ENCODE peak calls at places on chromosomes 2 and 18, in six cellular contexts. Y is pancreas, X is activated B cell treated with CpG ODN at 0.5 μM for 24 hours, J is uterus, G is HFFc6, O is fibroblast of mammary gland. L is an unnamed sample.

GRCh38 chr18:23995180-23995579 is 19.4 kb upstream of the TTC39C start:
- DNase-seq in Y (no peak), X (no peak), J (no peak), G (no peak), O (no peak), L (no peak)

GRCh38 chr2:240618776-240619175 is 6.5 kb upstream of the GPR35 start:
- DNase-seq in Y (no peak), X (no peak), J (no peak), G (no peak), O (no peak), L (no peak)

GRCh38 chr2:173462908-173463840 is 108.5 kb downstream of the CDCA7 start:
- DNase-seq in Y (no peak), X (no peak), J (no peak), G (no peak), O (no peak), L (no peak)

GRCh38 chr2:60958361-60958760 is 59.2 kb upstream of the PEX13 start:
- DNase-seq in Y (no peak), X (no peak), J (no peak), G (peak; percentile 39), O (peak; percentile 52), L (no peak)

GRCh38 chr2:157508676-157509075 is 64.8 kb upstream of the CYTIP start:
- DNase-seq in Y (no peak), X (no peak), J (no peak), G (no peak), O (no peak), L (no peak)

GRCh38 chr2:178473931-178474330 is 4.5 kb downstream of the FKBP7 start:
- DNase-seq in Y (no peak), X (no peak), J (no peak), G (no peak), O (peak; percentile 26), L (no peak)

GRCh38 chr2:26740890-26741302 is 23.2 kb upstream of the SLC35F6 start:
- DNase-seq in Y (no peak), X (no peak), J (no peak), G (peak; percentile 11), O (no peak), L (no peak)

GRCh38 chr18:31049189-31049588 is 6.6 kb upstream of the DSC3 start:
- DNase-seq in Y (no peak), X (no peak), J (no peak), G (no peak), O (no peak), L (no peak)

GRCh38 chr2:47697000-47697601 is 85.8 kb upstream of the MSH6 start:
- DNase-seq in Y (no peak), X (no peak), J (no peak), G (no peak), O (no peak), L (no peak)

GRCh38 chr2:236703906-236704305 is 134.3 kb downstream of the ACKR3 start:
- DNase-seq in Y (peak; percentile 7), X (no peak), J (no peak), G (no peak), O (no peak), L (no peak)

GRCh38 chr2:120400546-120400945 is 54.6 kb downstream of the INHBB start:
- DNase-seq in Y (no peak), X (peak; percentile 5), J (no peak), G (no peak), O (no peak), L (no peak)

GRCh38 chr2:224252601-224253000 is 149.3 kb downstream of the FAM124B start:
- DNase-seq in Y (no peak), X (no peak), J (no peak), G (peak; percentile 79), O (peak; percentile 91), L (no peak)

GRCh38 chr2:68045337-68045736 is 17.5 kb downstream of the C1D start:
- DNase-seq in Y (no peak), X (no peak), J (no peak), G (peak; percentile 85), O (no peak), L (no peak)

GRCh38 chr18:67243799-67244587 is 272.5 kb downstream of the DSEL start:
- DNase-seq in Y (no peak), X (no peak), J (no peak), G (no peak), O (peak; percentile 30), L (no peak)

GRCh38 chr18:10377956-10378355 is 76.5 kb upstream of the APCDD1 start:
- DNase-seq in Y (no peak), X (no peak), J (no peak), G (peak; percentile 85), O (peak; percentile 15), L (no peak)

GRCh38 chr2:102488063-102488462 is 15.0 kb downstream of the SLC9A4 start:
- DNase-seq in Y (no peak), X (no peak), J (no peak), G (peak; percentile 9), O (peak; percentile 74), L (no peak)

GRCh38 chr2:144083211-144083610 is 436.7 kb downstream of the ZEB2 start:
- DNase-seq in Y (no peak), X (no peak), J (no peak), G (peak; percentile 83), O (peak; percentile 86), L (no peak)

GRCh38 chr18:38575648-38576047 is 1010.0 kb upstream of the CELF4 start:
- DNase-seq in Y (no peak), X (no peak), J (no peak), G (no peak), O (no peak), L (no peak)

GRCh38 chr18:49628993-49629795 is 67.3 kb downstream of the LIPG start:
- DNase-seq in Y (peak; percentile 58), X (no peak), J (no peak), G (no peak), O (no peak), L (no peak)

GRCh38 chr18:59690216-59691045 is 6.8 kb downstream of the CCBE1 start:
- DNase-seq in Y (no peak), X (no peak), J (no peak), G (no peak), O (peak; percentile 45), L (no peak)

GRCh38 chr2:170500770-170501169 is 214.4 kb upstream of the SP5 start:
- DNase-seq in Y (no peak), X (no peak), J (peak; percentile 71), G (no peak), O (peak; percentile 5), L (no peak)

GRCh38 chr18:73908323-73908722 is 239.3 kb downstream of the FBXO15 start:
- DNase-seq in Y (no peak), X (no peak), J (no peak), G (peak; percentile 30), O (peak; percentile 48), L (peak; percentile 60)

DNA sequence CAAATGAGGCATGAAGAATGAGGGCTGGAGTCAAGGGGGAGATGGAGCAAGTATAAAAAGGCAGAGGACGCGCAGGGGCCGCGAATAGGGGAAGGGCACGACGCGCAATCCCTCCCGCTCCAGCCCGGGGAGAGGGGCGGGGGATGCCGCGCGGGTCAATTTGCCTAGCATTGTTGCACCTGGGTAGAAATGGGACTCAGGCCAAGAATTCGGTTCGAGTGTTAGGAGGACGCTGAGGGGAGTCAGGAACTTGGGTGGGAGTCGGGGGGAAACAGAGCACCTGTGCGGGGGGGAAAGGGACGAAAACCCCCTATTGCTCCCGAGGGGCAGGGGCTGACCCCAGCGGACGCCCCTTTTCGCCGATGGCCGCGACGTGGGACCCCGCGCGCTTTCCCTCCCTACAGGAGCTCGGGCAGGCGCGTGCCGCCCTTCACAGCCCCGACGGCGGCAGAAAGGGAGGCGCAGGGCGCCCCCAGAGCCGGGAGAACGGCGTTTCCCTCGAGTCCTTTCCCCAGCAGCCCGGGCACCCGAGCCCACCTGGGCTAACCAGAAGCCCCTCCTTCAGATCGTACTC is 425 bp downstream of the PAIP2B start:
- DNase-seq in Y (peak; percentile 77), X (peak; percentile 46), J (peak; percentile 52), G (no peak), O (no peak), L (no peak)
- TF ChIP-seq CTCF in Y (no peak), X (no peak), J (no peak), G (no peak), O (no peak), L (no peak)

GRCh38 chr2:55581435-55581834 is 36.0 kb downstream of the PPP4R3B start:
- DNase-seq in Y (no peak), X (no peak), J (no peak), G (no peak), O (peak; percentile 36), L (no peak)
- TF ChIP-seq CTCF in Y (no peak), X (no peak), J (no peak), G (peak; percentile 68), O (peak; percentile 35), L (no peak)

GRCh38 chr2:110678457-110679336 is 834 bp upstream of the BUB1 start:
- DNase-seq in Y (no peak), X (peak; percentile 28), J (peak; percentile 25), G (peak; percentile 9), O (no peak), L (no peak)
- TF ChIP-seq CTCF in Y (no peak), X (no peak), J (no peak), G (no peak), O (no peak), L (no peak)

GRCh38 chr2:51649366-51649765 is 617.4 kb upstream of the NRXN1 start:
- DNase-seq in Y (no peak), X (no peak), J (no peak), G (no peak), O (no peak), L (no peak)
- TF ChIP-seq CTCF in Y (no peak), X (no peak), J (no peak), G (peak; percentile 55), O (no peak), L (peak; percentile 35)

DNA sequence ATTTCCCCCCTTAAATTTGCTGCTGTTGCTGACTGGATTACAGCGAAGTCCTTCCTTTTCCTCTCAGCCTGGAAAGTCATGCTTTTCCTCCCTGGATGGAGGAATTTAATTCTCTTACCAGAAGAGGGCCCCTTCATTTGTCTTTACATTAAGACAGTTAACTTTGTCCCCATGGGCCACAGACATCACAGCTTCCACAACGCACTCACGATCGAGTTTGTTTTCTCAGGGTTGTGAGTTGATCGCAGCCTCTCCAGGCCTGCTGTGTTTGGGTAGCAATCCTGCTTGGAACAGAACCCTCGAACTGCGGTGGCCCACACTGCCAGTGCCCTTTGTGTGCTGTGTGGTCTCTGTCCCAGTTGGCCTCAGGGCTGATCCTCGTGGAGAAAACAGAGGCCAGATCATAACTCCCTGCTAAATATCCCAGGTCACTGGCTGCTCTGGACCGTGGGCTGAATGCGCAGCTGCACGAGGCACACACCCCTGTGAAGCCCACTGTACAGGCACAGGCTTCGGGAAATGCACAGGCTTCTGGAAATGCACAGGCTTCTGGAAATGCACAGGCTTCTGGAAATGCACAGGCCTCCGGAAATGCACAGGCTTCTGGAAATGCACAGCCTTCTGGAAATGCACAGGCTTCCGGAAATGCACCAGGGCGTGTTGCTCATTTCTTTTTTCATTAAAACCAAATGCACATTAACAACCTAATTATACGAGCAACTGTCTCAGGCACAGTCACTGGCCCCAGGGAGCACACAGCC is 2.2 kb upstream of the PDIA6 start:
- DNase-seq in Y (no peak), X (no peak), J (no peak), G (no peak), O (no peak), L (no peak)
- TF ChIP-seq CTCF in Y (no peak), X (no peak), J (no peak), G (peak; percentile 20), O (no peak), L (no peak)